ENCODE peak calls at places on chromosome 4, in eight cellular contexts. I is A172; M is activated CD8-positive, alpha-beta T cell treated with anti-CD3 and anti-CD28 coated beads, Interleukin-2, amount 10 ng/mL, durations not matched to agents 7 days and 5 days; Q is astrocyte of the cerebellum; L is iPS-NIHi11; K is left ventricle myocardium inferior; G is SJSA1; N is AG10803. Y is an unnamed sample.

GRCh38 chr4:44583393-44583792 is 68.0 kb downstream of the YIPF7 start:
- DNase-seq in Q (no peak), G (no peak), K (no peak), M (no peak), L (peak; percentile 26), N (no peak), I (no peak), Y (no peak)

GRCh38 chr4:145061325-145061920 is 36.6 kb downstream of the ANAPC10 start:
- DNase-seq in N (peak; percentile 63), K (no peak), M (no peak), Q (peak; percentile 62), I (peak; percentile 46), G (no peak), L (peak; percentile 9), Y (peak; percentile 64)

GRCh38 chr4:3725936-3726895 is 40.0 kb upstream of the ADRA2C start:
- DNase-seq in I (no peak), K (no peak), Q (no peak), L (no peak), G (no peak), N (no peak), M (no peak), Y (no peak)

GRCh38 chr4:42492977-42493376 is 95.7 kb downstream of the SHISA3 start:
- DNase-seq in N (no peak), I (no peak), K (no peak), M (no peak), L (no peak), G (no peak), Q (no peak), Y (no peak)

GRCh38 chr4:63937961-63938360 is 471.3 kb downstream of the TECRL start:
- DNase-seq in Q (no peak), G (no peak), L (no peak), K (no peak), M (no peak), N (no peak), I (peak; percentile 29), Y (no peak)

GRCh38 chr4:72536443-72536842 is 32.6 kb downstream of the ADAMTS3 start:
- DNase-seq in K (no peak), Q (no peak), I (no peak), M (no peak), L (no peak), G (no peak), N (no peak), Y (no peak)

GRCh38 chr4:848307-848691 is 22.4 kb upstream of the CPLX1 start:
- DNase-seq in M (no peak), Q (no peak), G (no peak), I (no peak), K (no peak), L (peak; percentile 14), N (no peak), Y (no peak)

GRCh38 chr4:98801259-98801725 is 127.6 kb downstream of the EIF4E start:
- DNase-seq in Q (no peak), G (no peak), L (no peak), M (no peak), K (no peak), N (no peak), I (no peak), Y (no peak)

GRCh38 chr4:184310171-184310567 is 92.5 kb upstream of the ENPP6 start:
- DNase-seq in G (no peak), L (peak; percentile 36), N (no peak), Q (no peak), K (no peak), M (peak; percentile 64), I (no peak), Y (no peak)

GRCh38 chr4:100849319-100849718 is 331.5 kb upstream of the EMCN start:
- DNase-seq in Q (no peak), N (no peak), M (no peak), G (no peak), I (no peak), K (no peak), L (no peak), Y (no peak)

GRCh38 chr4:93791570-93792195 is 36.9 kb upstream of the ATOH1 start:
- DNase-seq in L (peak; percentile 66), G (peak; percentile 49), K (no peak), I (peak; percentile 38), Q (peak; percentile 37), M (peak; percentile 51), N (peak; percentile 40), Y (peak; percentile 66)

GRCh38 chr4:169383724-169384123 is 113.0 kb upstream of the SH3RF1 start:
- DNase-seq in K (no peak), I (peak; percentile 63), Q (peak; percentile 86), N (peak; percentile 97), G (no peak), M (no peak), L (no peak), Y (peak; percentile 36)

GRCh38 chr4:145301386-145302080 is 121.1 kb upstream of the OTUD4 start:
- DNase-seq in K (no peak), I (no peak), N (no peak), M (no peak), L (no peak), Q (no peak), G (no peak), Y (peak; percentile 87)

GRCh38 chr4:25065901-25066610 is 35.3 kb upstream of the LGI2 start:
- DNase-seq in G (no peak), K (no peak), M (no peak), L (no peak), Q (no peak), N (no peak), I (no peak), Y (no peak)

GRCh38 chr4:25457053-25457715 is 80.1 kb downstream of the ANAPC4 start:
- DNase-seq in N (peak; percentile 79), L (no peak), K (no peak), Q (no peak), I (peak; percentile 81), M (no peak), G (no peak), Y (no peak)

GRCh38 chr4:39637572-39638357 is 900 bp downstream of the SMIM14 start:
- DNase-seq in L (peak; percentile 79), K (peak; percentile 60), I (peak; percentile 47), Q (peak; percentile 38), N (peak; percentile 70), M (peak; percentile 41), G (peak; percentile 50), Y (peak; percentile 69)

GRCh38 chr4:139740121-139740520 is 74.5 kb downstream of the MGST2 start:
- DNase-seq in G (no peak), L (no peak), M (no peak), Q (no peak), I (peak; percentile 4), N (no peak), K (no peak), Y (no peak)

GRCh38 chr4:153018031-153018430 is 81.9 kb downstream of the FHDC1 start:
- DNase-seq in N (no peak), K (no peak), I (no peak), M (no peak), G (no peak), Q (no peak), L (no peak), Y (no peak)

GRCh38 chr4:4384837-4385236 is 2.1 kb upstream of the NSG1 start:
- DNase-seq in I (peak; percentile 19), N (no peak), M (peak; percentile 31), K (no peak), L (peak; percentile 77), G (no peak), Q (no peak), Y (peak; percentile 33)

GRCh38 chr4:37661643-37662221 is 24.4 kb downstream of the RELL1 start:
- DNase-seq in I (peak; percentile 67), M (no peak), K (no peak), L (no peak), N (peak; percentile 64), G (no peak), Q (no peak), Y (peak; percentile 90)

GRCh38 chr4:38867478-38868054 is at the start of gene FAM114A1:
- DNase-seq in I (peak; percentile 55), N (peak; percentile 83), G (peak; percentile 72), L (peak; percentile 88), M (peak; percentile 31), K (peak; percentile 85), Q (peak; percentile 26), Y (peak; percentile 91)

GRCh38 chr4:24262616-24263015 is 321.7 kb downstream of the DHX15 start:
- DNase-seq in I (peak; percentile 22), L (no peak), N (peak; percentile 6), K (no peak), M (no peak), G (no peak), Q (peak; percentile 63), Y (peak; percentile 32)

GRCh38 chr4:184934961-184935360 is 83.3 kb upstream of the HELT start:
- DNase-seq in L (no peak), K (no peak), I (no peak), G (no peak), N (no peak), M (no peak), Q (no peak), Y (no peak)

GRCh38 chr4:133865606-133866327 is 335.8 kb downstream of the PABPC4L start:
- DNase-seq in Q (peak; percentile 99), L (peak; percentile 9), N (peak; percentile 71), G (no peak), M (no peak), K (no peak), I (peak; percentile 97), Y (peak; percentile 97)